ENCODE peak calls at places on chromosomes 16 and 17, in six cellular contexts. C is pancreas; K is H7; N is iris pigment epithelial cell; L is activated CD8-positive, alpha-beta memory T cell treated with anti-CD3 and anti-CD28 coated beads, Interleukin-2, amount 10 ng/mL, durations not matched to agents 7 days and 5 days; J is Daoy. O is an unnamed sample.

GRCh38 chr17:79630120-79630519 is 19.3 kb upstream of the RBFOX3 start:
- DNase-seq in C (no peak), L (peak; percentile 29), K (peak; percentile 33), N (no peak), J (no peak), O (peak; percentile 37)

GRCh38 chr17:68054296-68054900 is 18.9 kb downstream of the KPNA2 start:
- DNase-seq in L (no peak), K (no peak), N (peak; percentile 61), C (no peak), J (peak; percentile 66), O (peak; percentile 49)

GRCh38 chr17:18020971-18021370 is 18.0 kb downstream of the ATPAF2 start:
- DNase-seq in N (no peak), C (no peak), J (no peak), L (no peak), K (no peak), O (no peak)

GRCh38 chr17:4940625-4941021 is 555 bp downstream of the RNF167 start:
- DNase-seq in K (no peak), N (peak; percentile 22), C (no peak), L (peak; percentile 81), J (no peak), O (no peak)

GRCh38 chr17:74361613-74362391 is at the start of gene BTBD17:
- DNase-seq in C (peak; percentile 40), L (peak; percentile 61), K (peak; percentile 97), J (peak; percentile 66), N (peak; percentile 42), O (no peak)

GRCh38 chr17:4161560-4162221 is 18.7 kb downstream of the CYB5D2 start:
- DNase-seq in J (peak; percentile 31), K (peak; percentile 31), C (no peak), L (no peak), N (peak; percentile 43), O (no peak)

GRCh38 chr16:83720981-83721380 is 86.8 kb upstream of the HSBP1 start:
- DNase-seq in J (no peak), C (no peak), L (no peak), N (no peak), K (no peak), O (no peak)

GRCh38 chr16:81204794-81205680 is 33.5 kb upstream of the BCO1 start:
- DNase-seq in N (peak; percentile 66), J (peak; percentile 30), K (peak; percentile 73), L (no peak), C (peak; percentile 4), O (no peak)

GRCh38 chr17:5115673-5116651 is at the start of gene USP6:
- DNase-seq in J (no peak), L (no peak), N (no peak), K (peak; percentile 63), C (no peak), O (no peak)

GRCh38 chr16:11561440-11561797 is 25.3 kb downstream of the LITAF start:
- DNase-seq in C (no peak), L (no peak), K (no peak), J (no peak), N (no peak), O (no peak)

GRCh38 chr17:50181601-50182345 is 16.0 kb downstream of the SGCA start:
- DNase-seq in C (no peak), K (no peak), J (peak; percentile 55), L (no peak), N (peak; percentile 63), O (no peak)

GRCh38 chr16:3099732-3100499 is 822 bp upstream of the ZSCAN10 start:
- DNase-seq in J (peak; percentile 87), K (peak; percentile 98), N (peak; percentile 86), C (peak; percentile 86), L (peak; percentile 97), O (peak; percentile 89)

GRCh38 chr17:61307905-61308886 is 91.4 kb upstream of the TBX2 start:
- DNase-seq in C (no peak), J (peak; percentile 58), L (no peak), K (peak; percentile 69), N (peak; percentile 99), O (no peak)

GRCh38 chr16:9966569-9967157 is 215.6 kb downstream of the GRIN2A start:
- DNase-seq in L (no peak), N (peak; percentile 2), K (no peak), C (no peak), J (peak; percentile 71), O (no peak)

GRCh38 chr16:53876811-53877210 is 172.9 kb downstream of the FTO start:
- DNase-seq in J (peak; percentile 4), L (no peak), N (no peak), C (no peak), K (no peak), O (no peak)

GRCh38 chr17:954431-955164 is 25.0 kb downstream of the NXN start:
- DNase-seq in J (peak; percentile 79), K (peak; percentile 73), C (no peak), N (peak; percentile 95), L (no peak), O (no peak)

GRCh38 chr16:88444826-88445582 is 8.1 kb upstream of the ZFPM1 start:
- DNase-seq in C (no peak), J (peak; percentile 18), K (no peak), N (no peak), L (no peak), O (no peak)

GRCh38 chr17:64418506-64419339 is 28.1 kb upstream of the PECAM1 start:
- DNase-seq in K (peak; percentile 63), L (no peak), N (peak; percentile 61), J (peak; percentile 63), C (no peak), O (no peak)

GRCh38 chr16:87895641-87896141 is 26.4 kb upstream of the SLC7A5 start:
- DNase-seq in C (no peak), J (peak; percentile 73), K (no peak), N (peak; percentile 24), L (peak; percentile 98), O (no peak)

GRCh38 chr17:40295471-40296457 is 8.1 kb downstream of the CDC6 start:
- DNase-seq in L (no peak), J (no peak), N (no peak), K (peak; percentile 47), C (no peak), O (no peak)

GRCh38 chr17:74296548-74296936 is 22.5 kb downstream of the DNAI2 start:
- DNase-seq in C (peak; percentile 52), J (peak; percentile 82), K (peak; percentile 75), N (peak; percentile 59), L (peak; percentile 64), O (no peak)

GRCh38 chr16:15690296-15690695 is 40.3 kb downstream of the NDE1 start:
- DNase-seq in J (no peak), L (no peak), N (peak; percentile 60), C (no peak), K (no peak), O (no peak)

GRCh38 chr17:42221886-42222745 is 27.8 kb upstream of the GHDC start:
- DNase-seq in N (peak; percentile 73), L (peak; percentile 68), C (no peak), J (peak; percentile 32), K (peak; percentile 81), O (no peak)

GRCh38 chr17:80449930-80450576 is 26.4 kb downstream of the NPTX1 start:
- DNase-seq in C (no peak), J (no peak), L (no peak), K (no peak), N (peak; percentile 19), O (no peak)

GRCh38 chr17:79581306-79581932 is 29.4 kb downstream of the RBFOX3 start:
- DNase-seq in J (peak; percentile 67), C (no peak), L (no peak), N (no peak), K (no peak), O (no peak)

GRCh38 chr17:56824503-56824902 is 9.2 kb downstream of the C17orf67 start:
- DNase-seq in L (no peak), J (no peak), C (no peak), N (no peak), K (no peak), O (no peak)

GRCh38 chr17:17125136-17126084 is 80.7 kb downstream of the PLD6 start:
- DNase-seq in N (no peak), K (no peak), J (no peak), C (no peak), L (peak; percentile 56), O (no peak)

O was measured in breast epithelium.